ENCODE peak calls at places on chromosomes 12 and 14, in nine cellular contexts. N, C, Y, P, U, A, E, Z and H are unnamed samples.

GRCh38 chr14:26605602-26606001 is 7.8 kb upstream of the NOVA1 start:
- DNase-seq in Y (no peak), P (no peak), U (no peak), N (no peak), E (no peak), Z (no peak), A (no peak), C (no peak), H (no peak)

GRCh38 chr12:124036117-124037109 is 63.4 kb downstream of the ZNF664 start:
- DNase-seq in Y (peak), A (no peak), U (peak), P (no peak), Z (peak), C (peak), E (peak), N (no peak), H (peak)

GRCh38 chr14:102206901-102207300 is 67.2 kb downstream of the WDR20 start:
- DNase-seq in N (no peak), A (no peak), C (no peak), E (no peak), P (no peak), Y (no peak), Z (no peak), U (no peak), H (no peak)

GRCh38 chr12:76866726-76867125 is 12.1 kb downstream of the CSRP2 start:
- DNase-seq in P (no peak), Y (no peak), C (no peak), E (no peak), A (peak), U (no peak), N (peak), Z (no peak), H (no peak)

GRCh38 chr12:131608740-131609665 is 101.9 kb upstream of the SFSWAP start:
- DNase-seq in C (peak), U (peak), Y (peak), N (peak), P (peak), A (no peak), Z (peak), E (peak), H (peak)

GRCh38 chr14:88660056-88660455 is 97.2 kb downstream of the ZC3H14 start:
- DNase-seq in A (no peak), P (no peak), N (peak), Z (no peak), E (no peak), U (no peak), Y (no peak), C (no peak), H (peak)

GRCh38 chr12:114952573-114953196 is 268.7 kb upstream of the TBX3 start:
- DNase-seq in Z (no peak), C (no peak), N (no peak), A (no peak), E (peak), Y (no peak), P (no peak), U (peak), H (no peak)

GRCh38 chr12:68963456-68963859 is 30.5 kb upstream of the CPM start:
- DNase-seq in N (no peak), A (no peak), E (no peak), C (no peak), P (no peak), Y (no peak), U (no peak), Z (no peak), H (peak)

GRCh38 chr12:93539821-93540220 is 32.7 kb upstream of the SOCS2 start:
- DNase-seq in A (no peak), N (no peak), Y (no peak), C (no peak), U (no peak), E (no peak), Z (no peak), P (no peak), H (no peak)

GRCh38 chr12:93536111-93536765 is 36.2 kb upstream of the SOCS2 start:
- DNase-seq in U (no peak), P (no peak), Y (no peak), E (no peak), N (no peak), Z (no peak), C (no peak), A (no peak), H (no peak)

GRCh38 chr12:93536766-93537515 is 35.5 kb upstream of the SOCS2 start:
- DNase-seq in Z (no peak), P (no peak), E (peak), U (no peak), A (no peak), Y (peak), C (peak), N (no peak), H (no peak)

GRCh38 chr12:93540506-93540905 is 32.0 kb upstream of the SOCS2 start:
- DNase-seq in Y (no peak), N (no peak), P (no peak), A (no peak), E (no peak), Z (no peak), U (no peak), C (no peak), H (no peak)

DNA sequence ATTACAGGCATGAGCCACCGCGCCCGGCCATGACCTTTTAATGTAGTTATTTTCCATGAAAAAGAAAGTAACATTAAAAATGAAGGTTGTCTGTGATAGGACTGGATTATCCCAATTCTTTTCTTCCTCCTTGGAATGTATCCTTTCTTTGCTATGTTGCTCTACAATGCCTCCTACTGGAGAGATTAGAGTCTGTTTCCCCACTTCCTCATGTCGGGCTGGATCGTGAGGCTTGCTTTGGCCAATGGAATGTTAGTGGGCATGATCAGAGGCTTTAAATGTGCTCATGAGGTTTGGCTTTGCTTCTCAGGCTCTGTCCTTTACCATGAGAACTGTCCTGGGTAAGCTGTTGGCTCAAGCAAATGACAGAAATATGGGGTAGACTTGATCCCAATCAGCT is 34.7 kb upstream of the SOCS2 start:
- DNase-seq in Y (no peak), C (no peak), N (no peak), A (no peak), E (no peak), Z (no peak), P (no peak), U (no peak), H (no peak)
- TF ChIP-seq CTCF in Y (no peak), C (no peak), N (no peak), A (no peak), E (no peak), Z (no peak), P (no peak), U (no peak), H (peak)

GRCh38 chr14:68924392-68925158 is 54.5 kb downstream of the ACTN1 start:
- DNase-seq in A (no peak), N (no peak), C (no peak), Z (peak), U (no peak), E (peak), P (no peak), Y (no peak), H (no peak)

GRCh38 chr14:68927089-68927488 is 52.0 kb downstream of the ACTN1 start:
- DNase-seq in Y (no peak), A (no peak), Z (no peak), C (no peak), U (no peak), P (no peak), N (no peak), E (no peak), H (no peak)

GRCh38 chr14:68927956-68928675 is 51.0 kb downstream of the ACTN1 start:
- DNase-seq in P (no peak), A (no peak), Y (no peak), U (no peak), N (no peak), E (no peak), C (no peak), Z (no peak), H (no peak)

GRCh38 chr14:68925373-68925772 is 53.7 kb downstream of the ACTN1 start:
- DNase-seq in Z (no peak), U (no peak), A (no peak), N (no peak), C (no peak), E (no peak), P (no peak), Y (no peak), H (no peak)

GRCh38 chr14:68926236-68926635 is 52.9 kb downstream of the ACTN1 start:
- DNase-seq in Y (no peak), E (no peak), N (no peak), C (no peak), U (no peak), A (no peak), P (no peak), Z (peak), H (no peak)
- TF ChIP-seq CTCF in Y (no peak), E (peak), N (peak), C (no peak), U (no peak), A (peak), P (no peak), Z (no peak), H (peak)

GRCh38 chr12:74689929-74690328 is 152.3 kb downstream of the ATXN7L3B start:
- DNase-seq in Y (no peak), E (no peak), N (no peak), Z (no peak), U (no peak), P (no peak), C (no peak), A (no peak), H (no peak)

GRCh38 chr12:74685385-74685784 is 147.8 kb downstream of the ATXN7L3B start:
- DNase-seq in A (no peak), N (no peak), Z (no peak), C (no peak), Y (no peak), U (no peak), E (no peak), P (no peak), H (no peak)

GRCh38 chr12:74689071-74689655 is 151.5 kb downstream of the ATXN7L3B start:
- DNase-seq in U (no peak), P (no peak), N (peak), A (peak), E (no peak), Y (peak), Z (peak), C (no peak), H (peak)
- TF ChIP-seq CTCF in U (peak), P (no peak), N (peak), A (peak), E (peak), Y (peak), Z (peak), C (peak), H (peak)

DNA sequence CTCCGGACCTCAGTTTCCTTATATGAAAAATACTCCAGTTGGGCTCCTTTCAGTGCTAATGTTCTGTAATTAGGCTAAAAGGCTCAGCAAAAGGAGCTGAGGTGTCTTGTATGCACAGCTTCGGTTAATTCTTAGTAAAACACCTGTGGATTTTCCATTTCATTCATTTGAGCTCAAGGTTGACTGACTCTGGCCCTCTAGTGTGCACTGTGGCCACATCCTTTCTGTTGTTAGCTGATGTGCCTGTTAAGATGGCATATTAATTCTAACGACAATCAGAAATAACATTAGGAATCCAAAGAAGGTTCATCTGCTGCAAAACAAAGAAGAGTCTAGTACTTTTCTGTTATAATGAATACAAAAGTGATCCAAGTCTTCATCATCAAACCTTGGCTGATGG is 45.6 kb downstream of the UNC79 start:
- DNase-seq in Y (no peak), E (no peak), P (no peak), N (no peak), Z (no peak), A (no peak), U (no peak), C (no peak), H (no peak)
- TF ChIP-seq CTCF in Y (no peak), E (no peak), P (no peak), N (no peak), Z (no peak), A (no peak), U (no peak), C (no peak), H (no peak)

GRCh38 chr12:54603173-54603814 is 14.8 kb upstream of the PPP1R1A start:
- DNase-seq in U (peak), N (peak), P (peak), A (no peak), E (peak), Z (peak), C (peak), Y (peak), H (peak)
- TF ChIP-seq CTCF in U (peak), N (peak), P (peak), A (peak), E (peak), Z (peak), C (peak), Y (peak), H (peak)

GRCh38 chr12:24595652-24596235 is 353.2 kb downstream of the BCAT1 start:
- DNase-seq in P (no peak), A (no peak), E (no peak), U (no peak), N (no peak), Y (no peak), Z (no peak), C (no peak), H (no peak)
- TF ChIP-seq CTCF in P (no peak), A (no peak), E (no peak), U (no peak), N (peak), Y (no peak), Z (no peak), C (no peak), H (no peak)

GRCh38 chr12:94584370-94584769 is 66.0 kb downstream of the TMCC3 start:
- DNase-seq in Y (no peak), P (no peak), C (no peak), Z (no peak), N (no peak), A (no peak), U (no peak), E (no peak), H (no peak)

GRCh38 chr12:94588271-94588785 is 62.0 kb downstream of the TMCC3 start:
- DNase-seq in Z (no peak), A (no peak), Y (no peak), P (no peak), C (no peak), E (no peak), U (no peak), N (no peak), H (no peak)

GRCh38 chr12:94587266-94588241 is 62.8 kb downstream of the TMCC3 start:
- DNase-seq in E (peak), Z (no peak), U (no peak), N (no peak), Y (no peak), C (no peak), P (no peak), A (no peak), H (no peak)

GRCh38 chr12:94585624-94586023 is 64.7 kb downstream of the TMCC3 start:
- DNase-seq in U (no peak), Z (no peak), C (no peak), P (no peak), Y (no peak), A (no peak), E (no peak), N (no peak), H (no peak)

GRCh38 chr12:94586589-94587259 is 63.6 kb downstream of the TMCC3 start:
- DNase-seq in A (no peak), Z (no peak), U (no peak), N (no peak), P (no peak), E (no peak), Y (no peak), C (no peak), H (no peak)
- TF ChIP-seq CTCF in A (no peak), Z (no peak), U (no peak), N (no peak), P (no peak), E (no peak), Y (no peak), C (no peak), H (no peak)

GRCh38 chr12:49331360-49332222 is 5.4 kb downstream of the C1QL4 start:
- DNase-seq in Z (peak), E (peak), C (peak), P (no peak), N (peak), U (peak), Y (peak), A (no peak), H (peak)
- TF ChIP-seq CTCF in Z (peak), E (peak), C (peak), P (no peak), N (peak), U (peak), Y (peak), A (peak), H (peak)

GRCh38 chr12:101697930-101698781 is 716 bp downstream of the CHPT1 start:
- DNase-seq in E (peak), P (peak), U (peak), N (no peak), C (no peak), Y (peak), A (no peak), Z (peak), H (peak)

GRCh38 chr12:101696477-101697196 is 803 bp upstream of the CHPT1 start:
- DNase-seq in U (peak), Z (peak), Y (peak), E (peak), N (no peak), A (no peak), P (peak), C (peak), H (no peak)

GRCh38 chr12:101697197-101697929 is at the start of gene CHPT1:
- DNase-seq in U (peak), Y (peak), Z (peak), P (peak), C (peak), E (peak), N (no peak), A (no peak), H (peak)

GRCh38 chr12:101700299-101700820 is 2.9 kb downstream of the CHPT1 start:
- DNase-seq in E (no peak), U (no peak), A (no peak), N (no peak), C (no peak), P (no peak), Y (no peak), Z (no peak), H (no peak)

GRCh38 chr12:101698782-101699347 is 1.4 kb downstream of the CHPT1 start:
- DNase-seq in U (no peak), A (no peak), C (peak), Z (peak), P (no peak), Y (peak), N (no peak), E (no peak), H (peak)
- TF ChIP-seq CTCF in U (no peak), A (peak), C (no peak), Z (no peak), P (no peak), Y (peak), N (peak), E (peak), H (no peak)

DNA sequence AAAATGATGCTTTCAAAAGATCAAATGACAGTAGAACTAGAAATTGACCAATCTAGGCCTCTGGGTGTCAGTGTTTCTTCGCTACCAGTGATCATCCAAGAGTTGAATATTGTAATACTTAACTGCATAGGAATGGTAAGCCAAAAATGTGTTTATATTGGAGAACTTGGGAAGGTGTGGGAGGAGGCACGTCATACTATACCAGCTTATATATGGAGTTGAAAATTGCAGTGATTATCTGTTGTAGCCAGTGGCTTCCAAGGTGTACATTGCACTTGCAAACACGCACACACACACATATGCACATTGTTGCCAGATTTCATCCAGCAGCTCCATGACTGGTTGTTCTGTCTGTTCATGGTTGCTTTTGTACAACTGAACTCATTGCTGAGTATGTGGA is 36.1 kb downstream of the EID3 start:
- DNase-seq in U (no peak), C (no peak), Y (no peak), E (no peak), A (no peak), Z (no peak), P (no peak), N (no peak), H (no peak)
- TF ChIP-seq CTCF in U (no peak), C (no peak), Y (no peak), E (no peak), A (no peak), Z (no peak), P (no peak), N (no peak), H (no peak)